ENCODE peak calls at places on chromosomes 11 and 22, in five cellular contexts. One of them, this sample, is unnamed. For H3K36me3, the result is how much of the 10 kb centered on the place peaks cover.

GRCh38 chr22:37544955-37545702 is 15.2 kb upstream of the CDC42EP1 start:
- DNase-seq in HCT116: no peak
- DNase-seq in K562: peak
- DNase-seq in H1: peak
- DNase-seq in GM12878: no peak
- DNase-seq in this sample: peak

GRCh38 chr11:92199991-92200390 is 24.6 kb upstream of the FAT3 start:
- DNase-seq in HCT116: no peak
- DNase-seq in K562: no peak
- DNase-seq in H1: no peak
- DNase-seq in GM12878: no peak
- DNase-seq in this sample: no peak

GRCh38 chr11:88411265-88411664 is 73.7 kb upstream of the CTSC start:
- DNase-seq in HCT116: no peak
- DNase-seq in K562: no peak
- DNase-seq in H1: no peak
- DNase-seq in GM12878: no peak
- DNase-seq in this sample: no peak

GRCh38 chr11:66727883-66728759 is 895 bp downstream of the SPTBN2 start:
- DNase-seq in HCT116: no peak
- DNase-seq in K562: peak
- DNase-seq in H1: peak
- DNase-seq in GM12878: no peak
- DNase-seq in this sample: peak

GRCh38 chr11:10208045-10208674 is 85.9 kb downstream of the SBF2 start:
- DNase-seq in HCT116: peak
- DNase-seq in K562: peak
- DNase-seq in H1: no peak
- DNase-seq in GM12878: peak
- DNase-seq in this sample: peak

GRCh38 chr11:16933756-16934603 is 80.2 kb downstream of the PLEKHA7 start:
- DNase-seq in HCT116: no peak
- DNase-seq in K562: no peak
- DNase-seq in H1: no peak
- DNase-seq in GM12878: no peak
- DNase-seq in this sample: no peak

GRCh38 chr11:68658661-68659060 is 25.7 kb upstream of the GAL start:
- DNase-seq in HCT116: no peak
- DNase-seq in K562: no peak
- DNase-seq in H1: no peak
- DNase-seq in GM12878: no peak
- DNase-seq in this sample: peak

GRCh38 chr22:38843716-38844660 is at the start of gene NPTXR:
- DNase-seq in HCT116: no peak
- DNase-seq in K562: peak
- DNase-seq in H1: peak
- DNase-seq in GM12878: no peak
- DNase-seq in this sample: peak

GRCh38 chr11:119864836-119865235 is 135.8 kb upstream of the NECTIN1 start:
- DNase-seq in HCT116: no peak
- DNase-seq in K562: no peak
- DNase-seq in H1: no peak
- DNase-seq in GM12878: no peak
- DNase-seq in this sample: no peak

GRCh38 chr22:24847490-24847889 is 41.5 kb downstream of the SGSM1 start:
- DNase-seq in HCT116: no peak
- DNase-seq in K562: no peak
- DNase-seq in H1: no peak
- DNase-seq in GM12878: no peak
- DNase-seq in this sample: no peak

GRCh38 chr22:50118557-50119168 is 28.9 kb downstream of the MOV10L1 start:
- DNase-seq in HCT116: no peak
- DNase-seq in K562: peak
- DNase-seq in H1: no peak
- DNase-seq in GM12878: no peak
- DNase-seq in this sample: no peak

GRCh38 chr22:49783926-49784629 is 43.6 kb downstream of the BRD1 start:
- DNase-seq in HCT116: no peak
- DNase-seq in K562: no peak
- DNase-seq in H1: no peak
- DNase-seq in GM12878: no peak
- DNase-seq in this sample: no peak

GRCh38 chr11:27902981-27903624 is 202.8 kb upstream of the BDNF start:
- DNase-seq in HCT116: no peak
- DNase-seq in K562: no peak
- DNase-seq in H1: no peak
- DNase-seq in GM12878: no peak
- DNase-seq in this sample: no peak

GRCh38 chr11:124839972-124840621 is 25.1 kb upstream of the ROBO3 start:
- DNase-seq in HCT116: no peak
- DNase-seq in K562: no peak
- DNase-seq in H1: peak
- DNase-seq in GM12878: no peak
- DNase-seq in this sample: no peak

GRCh38 chr11:109421981-109422590 is at the start of gene C11orf87:
- DNase-seq in HCT116: no peak
- DNase-seq in K562: no peak
- DNase-seq in H1: peak
- DNase-seq in GM12878: no peak
- DNase-seq in this sample: peak

GRCh38 chr22:27372969-27373670 is 428.4 kb downstream of the MN1 start:
- DNase-seq in HCT116: no peak
- DNase-seq in K562: no peak
- DNase-seq in H1: peak
- DNase-seq in GM12878: no peak
- DNase-seq in this sample: no peak

GRCh38 chr11:100851129-100851528 is 164.0 kb downstream of the ARHGAP42 start:
- DNase-seq in HCT116: peak
- DNase-seq in K562: no peak
- DNase-seq in H1: no peak
- DNase-seq in GM12878: no peak
- DNase-seq in this sample: no peak

GRCh38 chr11:28833670-28834069 is 725.5 kb downstream of the METTL15 start:
- DNase-seq in HCT116: no peak
- DNase-seq in K562: no peak
- DNase-seq in H1: no peak
- DNase-seq in GM12878: no peak
- DNase-seq in this sample: no peak

GRCh38 chr11:91209751-91210150 is 986.9 kb upstream of the CHORDC1 start:
- DNase-seq in HCT116: no peak
- DNase-seq in K562: no peak
- DNase-seq in H1: no peak
- DNase-seq in GM12878: no peak
- DNase-seq in this sample: no peak

GRCh38 chr11:70115778-70116177 is 37.7 kb downstream of the ANO1 start:
- DNase-seq in HCT116: no peak
- DNase-seq in K562: no peak
- DNase-seq in H1: no peak
- DNase-seq in GM12878: no peak
- DNase-seq in this sample: no peak

GRCh38 chr11:70118642-70119041 is 40.5 kb downstream of the ANO1 start:
- DNase-seq in HCT116: no peak
- DNase-seq in K562: no peak
- DNase-seq in H1: no peak
- DNase-seq in GM12878: no peak
- DNase-seq in this sample: no peak

GRCh38 chr11:70117567-70118194 is 39.6 kb downstream of the ANO1 start:
- DNase-seq in HCT116: no peak
- DNase-seq in K562: no peak
- DNase-seq in H1: no peak
- DNase-seq in GM12878: no peak
- DNase-seq in this sample: no peak

GRCh38 chr11:70119502-70119901 is 41.4 kb downstream of the ANO1 start:
- DNase-seq in HCT116: no peak
- DNase-seq in K562: no peak
- DNase-seq in H1: no peak
- DNase-seq in GM12878: no peak
- DNase-seq in this sample: no peak

DNA sequence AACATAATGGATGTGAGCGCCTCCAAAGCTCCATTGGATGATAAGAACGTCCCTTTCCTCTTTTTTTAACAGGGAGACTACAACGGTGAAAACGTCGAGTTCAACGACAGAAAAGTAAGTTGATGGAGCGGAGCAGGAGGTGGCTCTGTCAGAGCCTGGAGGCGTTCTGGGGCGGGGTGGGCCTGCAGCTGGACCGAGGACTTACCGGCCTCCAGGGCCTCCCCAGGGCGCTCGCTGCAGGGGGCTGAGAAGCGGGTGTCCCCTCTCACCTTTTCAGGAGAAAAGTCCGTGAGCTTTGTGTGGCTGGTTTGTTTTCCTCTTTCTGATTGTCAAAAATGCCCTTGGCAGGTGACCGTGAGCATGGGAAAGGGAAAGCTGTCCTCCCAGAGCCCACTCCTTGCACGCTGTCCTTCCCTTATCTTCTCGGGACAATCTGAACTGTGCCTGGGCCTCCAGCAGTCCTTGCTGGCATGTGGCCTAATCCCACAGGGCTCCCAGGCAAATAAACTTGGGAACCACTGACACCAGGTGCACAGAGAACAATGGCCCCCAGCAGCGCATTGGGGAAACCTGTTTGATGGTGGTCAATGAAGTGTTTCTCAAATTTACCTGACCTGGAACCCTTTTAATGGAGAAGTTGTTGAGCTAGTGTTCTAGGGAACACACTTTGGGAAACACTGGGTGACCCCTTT is 38.4 kb downstream of the ANO1 start:
- DNase-seq in HCT116: no peak
- DNase-seq in K562: no peak
- DNase-seq in H1: no peak
- DNase-seq in GM12878: no peak
- DNase-seq in this sample: no peak
- TF ChIP-seq YY1 in HCT116: no peak
- TF ChIP-seq YY1 in K562: no peak
- TF ChIP-seq YY1 in H1: no peak
- TF ChIP-seq YY1 in GM12878: no peak
- TF ChIP-seq YY1 in this sample: no peak

DNA sequence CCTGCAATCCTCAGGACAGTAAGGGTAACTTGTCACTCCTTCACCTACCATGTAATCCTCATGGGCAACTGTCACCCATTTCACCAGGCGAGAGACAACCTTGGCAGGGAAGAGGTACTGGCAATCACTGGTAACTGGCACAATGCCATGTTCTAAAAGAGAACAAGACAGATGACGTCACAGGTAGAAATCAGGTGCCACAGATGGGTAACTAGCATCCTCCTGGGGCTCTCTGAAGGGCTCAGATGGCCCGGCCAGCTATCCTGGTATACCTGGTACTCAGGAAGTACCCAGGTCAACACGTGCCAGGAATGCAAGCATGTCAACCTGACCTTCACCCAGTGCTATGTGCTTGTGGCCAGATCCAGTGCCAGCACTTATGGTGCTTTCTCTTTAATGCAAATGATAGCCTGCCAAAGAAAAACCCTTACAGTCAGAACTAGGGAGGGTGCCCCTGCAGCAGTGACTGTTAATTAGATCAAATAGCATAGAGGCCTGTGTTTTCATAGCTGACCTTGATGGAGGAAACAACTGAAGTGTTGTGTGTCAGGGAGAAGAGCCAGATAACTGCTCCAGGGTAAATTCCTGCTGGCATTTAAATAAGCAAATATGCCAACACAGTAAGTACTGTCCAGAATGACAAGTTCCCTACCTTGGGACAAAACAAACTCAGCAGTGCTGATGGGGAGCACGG is 36.2 kb downstream of the THOC5 start:
- DNase-seq in HCT116: no peak
- DNase-seq in K562: no peak
- DNase-seq in H1: no peak
- DNase-seq in GM12878: no peak
- DNase-seq in this sample: peak
- H3K36me3 ChIP-seq in HCT116: under half
- H3K36me3 ChIP-seq in K562: half or more
- H3K36me3 ChIP-seq in H1: under half
- H3K36me3 ChIP-seq in GM12878: under half
- H3K36me3 ChIP-seq in this sample: half or more

GRCh38 chr11:134267466-134267865 is 8.7 kb upstream of the GLB1L3 start:
- DNase-seq in HCT116: no peak
- DNase-seq in K562: no peak
- DNase-seq in H1: no peak
- DNase-seq in GM12878: no peak
- DNase-seq in this sample: no peak

GRCh38 chr11:134266440-134266839 is 9.7 kb upstream of the GLB1L3 start:
- DNase-seq in HCT116: no peak
- DNase-seq in K562: no peak
- DNase-seq in H1: no peak
- DNase-seq in GM12878: no peak
- DNase-seq in this sample: no peak

GRCh38 chr11:134267966-134268365 is 8.2 kb upstream of the GLB1L3 start:
- DNase-seq in HCT116: no peak
- DNase-seq in K562: no peak
- DNase-seq in H1: no peak
- DNase-seq in GM12878: no peak
- DNase-seq in this sample: no peak

GRCh38 chr11:134264966-134265365 is 11.2 kb upstream of the GLB1L3 start:
- DNase-seq in HCT116: no peak
- DNase-seq in K562: no peak
- DNase-seq in H1: no peak
- DNase-seq in GM12878: no peak
- DNase-seq in this sample: no peak

GRCh38 chr11:134266841-134267251 is 9.3 kb upstream of the GLB1L3 start:
- DNase-seq in HCT116: no peak
- DNase-seq in K562: no peak
- DNase-seq in H1: no peak
- DNase-seq in GM12878: no peak
- DNase-seq in this sample: no peak
- TF ChIP-seq YY1 in HCT116: no peak
- TF ChIP-seq YY1 in K562: no peak
- TF ChIP-seq YY1 in H1: no peak
- TF ChIP-seq YY1 in GM12878: no peak
- TF ChIP-seq YY1 in this sample: no peak

GRCh38 chr11:64519541-64519940 is 71.5 kb upstream of the SLC22A12 start:
- DNase-seq in HCT116: no peak
- DNase-seq in K562: no peak
- DNase-seq in H1: no peak
- DNase-seq in GM12878: no peak
- DNase-seq in this sample: no peak

GRCh38 chr11:64518928-64519327 is 72.1 kb upstream of the SLC22A12 start:
- DNase-seq in HCT116: no peak
- DNase-seq in K562: no peak
- DNase-seq in H1: no peak
- DNase-seq in GM12878: no peak
- DNase-seq in this sample: no peak

GRCh38 chr11:64522036-64522435 is 69.0 kb upstream of the SLC22A12 start:
- DNase-seq in HCT116: no peak
- DNase-seq in K562: no peak
- DNase-seq in H1: no peak
- DNase-seq in GM12878: no peak
- DNase-seq in this sample: no peak

GRCh38 chr11:64522843-64523242 is 68.2 kb upstream of the SLC22A12 start:
- DNase-seq in HCT116: no peak
- DNase-seq in K562: no peak
- DNase-seq in H1: no peak
- DNase-seq in GM12878: no peak
- DNase-seq in this sample: no peak

DNA sequence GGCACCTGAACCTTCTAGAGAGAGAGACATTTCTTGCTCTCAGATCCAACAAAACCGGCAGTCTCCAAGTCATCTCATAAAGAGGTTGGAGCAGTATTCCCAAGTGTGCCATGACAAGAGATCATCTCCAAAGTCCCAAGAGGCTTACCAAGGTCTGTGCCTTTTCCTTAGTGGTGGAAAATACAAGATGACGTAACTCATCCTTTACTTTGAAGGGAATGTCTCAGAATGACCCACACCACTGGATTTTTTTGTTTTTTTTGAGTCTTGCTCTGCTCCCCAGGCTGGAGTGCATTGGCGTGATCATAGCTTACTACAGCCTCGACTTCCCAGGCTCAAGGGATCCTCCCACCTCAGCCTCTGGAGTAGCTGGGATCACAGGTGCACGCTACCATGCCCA is 71.0 kb upstream of the SLC22A12 start:
- DNase-seq in HCT116: no peak
- DNase-seq in K562: no peak
- DNase-seq in H1: no peak
- DNase-seq in GM12878: no peak
- DNase-seq in this sample: no peak
- H3K36me3 ChIP-seq in HCT116: under half
- H3K36me3 ChIP-seq in K562: under half
- H3K36me3 ChIP-seq in H1: under half
- H3K36me3 ChIP-seq in GM12878: under half
- H3K36me3 ChIP-seq in this sample: under half